ENCODE peak calls at places on chromosomes 7 and 10, in nine cellular contexts. One of them, this sample, is unnamed.

GRCh38 chr7:28078036-28078901 is 102.3 kb downstream of the JAZF1 start:
- DNase-seq in cardiac muscle cell: peak; percentile 73
- DNase-seq in psoas muscle: no peak
- DNase-seq in suprapubic skin: no peak
- DNase-seq in stomach: peak; percentile 41
- DNase-seq in breast epithelium: no peak
- DNase-seq in CD4-positive, alpha-beta T cell: peak; percentile 19
- DNase-seq in Caco-2: no peak
- DNase-seq in vagina: no peak
- DNase-seq in this sample: peak; percentile 65

GRCh38 chr7:100894860-100895700 is 608 bp downstream of the ACHE start:
- DNase-seq in cardiac muscle cell: no peak
- DNase-seq in psoas muscle: peak; percentile 89
- DNase-seq in suprapubic skin: peak; percentile 76
- DNase-seq in stomach: peak; percentile 50
- DNase-seq in breast epithelium: no peak
- DNase-seq in CD4-positive, alpha-beta T cell: peak; percentile 46
- DNase-seq in Caco-2: peak; percentile 64
- DNase-seq in vagina: no peak
- DNase-seq in this sample: peak; percentile 61

GRCh38 chr7:55545496-55545895 is 26.8 kb downstream of the VOPP1 start:
- DNase-seq in cardiac muscle cell: peak; percentile 39
- DNase-seq in psoas muscle: no peak
- DNase-seq in suprapubic skin: no peak
- DNase-seq in stomach: no peak
- DNase-seq in breast epithelium: no peak
- DNase-seq in CD4-positive, alpha-beta T cell: no peak
- DNase-seq in Caco-2: no peak
- DNase-seq in vagina: no peak
- DNase-seq in this sample: no peak

GRCh38 chr10:89032141-89032814 is 41.7 kb downstream of the FAS start:
- DNase-seq in cardiac muscle cell: peak; percentile 75
- DNase-seq in psoas muscle: no peak
- DNase-seq in suprapubic skin: no peak
- DNase-seq in stomach: no peak
- DNase-seq in breast epithelium: no peak
- DNase-seq in CD4-positive, alpha-beta T cell: no peak
- DNase-seq in Caco-2: no peak
- DNase-seq in vagina: no peak
- DNase-seq in this sample: peak; percentile 64

GRCh38 chr10:77162697-77163096 is 474.9 kb downstream of the KCNMA1 start:
- DNase-seq in cardiac muscle cell: no peak
- DNase-seq in psoas muscle: no peak
- DNase-seq in suprapubic skin: no peak
- DNase-seq in stomach: no peak
- DNase-seq in breast epithelium: no peak
- DNase-seq in CD4-positive, alpha-beta T cell: no peak
- DNase-seq in Caco-2: no peak
- DNase-seq in vagina: no peak
- DNase-seq in this sample: no peak

GRCh38 chr7:107230334-107230733 is 61.5 kb downstream of the HBP1 start:
- DNase-seq in cardiac muscle cell: no peak
- DNase-seq in psoas muscle: no peak
- DNase-seq in suprapubic skin: no peak
- DNase-seq in stomach: no peak
- DNase-seq in breast epithelium: no peak
- DNase-seq in CD4-positive, alpha-beta T cell: no peak
- DNase-seq in Caco-2: no peak
- DNase-seq in vagina: no peak
- DNase-seq in this sample: no peak

GRCh38 chr7:27933691-27934565 is 194.0 kb downstream of the TAX1BP1 start:
- DNase-seq in cardiac muscle cell: peak; percentile 9
- DNase-seq in psoas muscle: no peak
- DNase-seq in suprapubic skin: no peak
- DNase-seq in stomach: no peak
- DNase-seq in breast epithelium: no peak
- DNase-seq in CD4-positive, alpha-beta T cell: no peak
- DNase-seq in Caco-2: no peak
- DNase-seq in vagina: no peak
- DNase-seq in this sample: no peak

GRCh38 chr7:96300981-96301380 is 20.9 kb downstream of the SLC25A13 start:
- DNase-seq in cardiac muscle cell: no peak
- DNase-seq in psoas muscle: no peak
- DNase-seq in suprapubic skin: no peak
- DNase-seq in stomach: no peak
- DNase-seq in breast epithelium: no peak
- DNase-seq in CD4-positive, alpha-beta T cell: no peak
- DNase-seq in Caco-2: no peak
- DNase-seq in vagina: no peak
- DNase-seq in this sample: no peak

GRCh38 chr7:132770055-132770454 is 193.8 kb upstream of the PLXNA4 start:
- DNase-seq in cardiac muscle cell: no peak
- DNase-seq in psoas muscle: no peak
- DNase-seq in suprapubic skin: no peak
- DNase-seq in stomach: no peak
- DNase-seq in breast epithelium: no peak
- DNase-seq in CD4-positive, alpha-beta T cell: no peak
- DNase-seq in Caco-2: no peak
- DNase-seq in vagina: no peak
- DNase-seq in this sample: no peak

GRCh38 chr7:132768099-132768498 is 191.8 kb upstream of the PLXNA4 start:
- DNase-seq in cardiac muscle cell: no peak
- DNase-seq in psoas muscle: no peak
- DNase-seq in suprapubic skin: no peak
- DNase-seq in stomach: no peak
- DNase-seq in breast epithelium: no peak
- DNase-seq in CD4-positive, alpha-beta T cell: no peak
- DNase-seq in Caco-2: no peak
- DNase-seq in vagina: no peak
- DNase-seq in this sample: no peak

GRCh38 chr7:132769280-132769679 is 193.0 kb upstream of the PLXNA4 start:
- DNase-seq in cardiac muscle cell: no peak
- DNase-seq in psoas muscle: no peak
- DNase-seq in suprapubic skin: no peak
- DNase-seq in stomach: no peak
- DNase-seq in breast epithelium: no peak
- DNase-seq in CD4-positive, alpha-beta T cell: no peak
- DNase-seq in Caco-2: no peak
- DNase-seq in vagina: no peak
- DNase-seq in this sample: no peak

GRCh38 chr7:132773527-132773956 is 197.3 kb upstream of the PLXNA4 start:
- DNase-seq in cardiac muscle cell: peak; percentile 67
- DNase-seq in psoas muscle: no peak
- DNase-seq in suprapubic skin: no peak
- DNase-seq in stomach: no peak
- DNase-seq in breast epithelium: no peak
- DNase-seq in CD4-positive, alpha-beta T cell: no peak
- DNase-seq in Caco-2: no peak
- DNase-seq in vagina: no peak
- DNase-seq in this sample: no peak

DNA sequence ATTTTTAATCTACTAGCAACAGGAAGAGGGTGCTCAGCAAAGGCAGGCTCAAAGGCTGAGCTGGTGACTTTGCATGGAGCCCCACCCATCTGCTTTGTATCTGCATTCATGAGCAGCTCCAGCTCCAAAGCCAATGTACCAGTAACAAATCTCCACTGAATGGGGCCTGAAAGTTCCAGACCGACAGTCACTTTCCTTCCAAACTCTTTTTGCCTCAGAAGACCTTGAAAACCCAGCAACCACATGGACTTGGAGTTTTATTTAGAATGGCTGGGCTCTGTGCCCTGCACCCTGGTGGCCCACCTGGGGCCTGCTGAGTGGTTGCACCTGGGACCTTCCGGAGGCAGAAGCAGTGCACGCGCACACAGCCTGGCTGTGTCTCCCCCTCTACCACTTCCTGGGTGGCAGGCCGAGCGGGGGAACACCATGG is 195.0 kb upstream of the PLXNA4 start:
- DNase-seq in cardiac muscle cell: no peak
- DNase-seq in psoas muscle: no peak
- DNase-seq in suprapubic skin: no peak
- DNase-seq in stomach: no peak
- DNase-seq in breast epithelium: no peak
- DNase-seq in CD4-positive, alpha-beta T cell: no peak
- DNase-seq in Caco-2: no peak
- DNase-seq in vagina: no peak
- DNase-seq in this sample: no peak
- TF ChIP-seq CTCF in cardiac muscle cell: no peak
- TF ChIP-seq CTCF in psoas muscle: no peak
- TF ChIP-seq CTCF in suprapubic skin: no peak
- TF ChIP-seq CTCF in stomach: no peak
- TF ChIP-seq CTCF in breast epithelium: no peak
- TF ChIP-seq CTCF in CD4-positive, alpha-beta T cell: no peak
- TF ChIP-seq CTCF in Caco-2: no peak
- TF ChIP-seq CTCF in vagina: no peak
- TF ChIP-seq CTCF in this sample: no peak

GRCh38 chr7:123750389-123751230 is 1.8 kb upstream of the WASL start:
- DNase-seq in cardiac muscle cell: no peak
- DNase-seq in psoas muscle: no peak
- DNase-seq in suprapubic skin: no peak
- DNase-seq in stomach: no peak
- DNase-seq in breast epithelium: no peak
- DNase-seq in CD4-positive, alpha-beta T cell: no peak
- DNase-seq in Caco-2: no peak
- DNase-seq in vagina: no peak
- DNase-seq in this sample: no peak

GRCh38 chr7:123748171-123748733 is 551 bp downstream of the WASL start:
- DNase-seq in cardiac muscle cell: peak; percentile 45
- DNase-seq in psoas muscle: peak; percentile 68
- DNase-seq in suprapubic skin: peak; percentile 80
- DNase-seq in stomach: peak; percentile 61
- DNase-seq in breast epithelium: no peak
- DNase-seq in CD4-positive, alpha-beta T cell: no peak
- DNase-seq in Caco-2: peak; percentile 53
- DNase-seq in vagina: no peak
- DNase-seq in this sample: peak; percentile 49

GRCh38 chr7:123748734-123749536 is at the start of gene WASL:
- DNase-seq in cardiac muscle cell: peak; percentile 95
- DNase-seq in psoas muscle: peak; percentile 97
- DNase-seq in suprapubic skin: peak; percentile 93
- DNase-seq in stomach: peak; percentile 93
- DNase-seq in breast epithelium: peak; percentile 90
- DNase-seq in CD4-positive, alpha-beta T cell: peak; percentile 75
- DNase-seq in Caco-2: peak; percentile 93
- DNase-seq in vagina: no peak
- DNase-seq in this sample: peak; percentile 95

GRCh38 chr7:123747620-123748141 is 1.1 kb downstream of the WASL start:
- DNase-seq in cardiac muscle cell: peak; percentile 87
- DNase-seq in psoas muscle: peak; percentile 57
- DNase-seq in suprapubic skin: peak; percentile 67
- DNase-seq in stomach: peak; percentile 62
- DNase-seq in breast epithelium: peak; percentile 65
- DNase-seq in CD4-positive, alpha-beta T cell: no peak
- DNase-seq in Caco-2: peak; percentile 80
- DNase-seq in vagina: no peak
- DNase-seq in this sample: peak; percentile 72

GRCh38 chr7:123749537-123749857 is 694 bp upstream of the WASL start:
- DNase-seq in cardiac muscle cell: peak; percentile 76
- DNase-seq in psoas muscle: no peak
- DNase-seq in suprapubic skin: no peak
- DNase-seq in stomach: no peak
- DNase-seq in breast epithelium: no peak
- DNase-seq in CD4-positive, alpha-beta T cell: peak; percentile 8
- DNase-seq in Caco-2: no peak
- DNase-seq in vagina: no peak
- DNase-seq in this sample: no peak
- TF ChIP-seq CTCF in cardiac muscle cell: peak; percentile 6
- TF ChIP-seq CTCF in psoas muscle: no peak
- TF ChIP-seq CTCF in suprapubic skin: no peak
- TF ChIP-seq CTCF in stomach: no peak
- TF ChIP-seq CTCF in breast epithelium: peak; percentile 6
- TF ChIP-seq CTCF in CD4-positive, alpha-beta T cell: no peak
- TF ChIP-seq CTCF in Caco-2: no peak
- TF ChIP-seq CTCF in vagina: no peak
- TF ChIP-seq CTCF in this sample: no peak

DNA sequence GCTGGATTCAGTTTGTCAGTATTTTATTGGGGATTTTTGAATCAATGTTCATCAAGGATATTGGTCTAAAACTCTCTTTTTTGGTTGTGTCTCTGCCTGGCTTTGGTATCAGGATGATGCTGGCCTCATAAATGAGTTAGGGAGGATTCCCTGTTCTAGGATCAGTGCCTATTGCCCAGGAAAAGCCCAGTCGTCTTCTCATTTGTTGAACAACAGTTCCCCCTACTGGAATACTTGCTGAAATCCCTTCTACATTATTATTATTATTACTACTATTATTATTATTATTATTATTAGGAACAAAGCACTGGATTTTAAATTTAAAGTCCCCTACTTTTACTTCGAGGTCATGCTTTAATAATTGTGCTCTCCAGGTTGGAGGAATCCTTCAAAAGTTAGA is 528.9 kb downstream of the MAGI2 start:
- DNase-seq in cardiac muscle cell: peak; percentile 21
- DNase-seq in psoas muscle: no peak
- DNase-seq in suprapubic skin: no peak
- DNase-seq in stomach: no peak
- DNase-seq in breast epithelium: no peak
- DNase-seq in CD4-positive, alpha-beta T cell: no peak
- DNase-seq in Caco-2: no peak
- DNase-seq in vagina: no peak
- DNase-seq in this sample: peak; percentile 1
- TF ChIP-seq CTCF in cardiac muscle cell: no peak
- TF ChIP-seq CTCF in psoas muscle: peak; percentile 21
- TF ChIP-seq CTCF in suprapubic skin: no peak
- TF ChIP-seq CTCF in stomach: no peak
- TF ChIP-seq CTCF in breast epithelium: no peak
- TF ChIP-seq CTCF in CD4-positive, alpha-beta T cell: no peak
- TF ChIP-seq CTCF in Caco-2: peak; percentile 32
- TF ChIP-seq CTCF in vagina: no peak
- TF ChIP-seq CTCF in this sample: no peak

DNA sequence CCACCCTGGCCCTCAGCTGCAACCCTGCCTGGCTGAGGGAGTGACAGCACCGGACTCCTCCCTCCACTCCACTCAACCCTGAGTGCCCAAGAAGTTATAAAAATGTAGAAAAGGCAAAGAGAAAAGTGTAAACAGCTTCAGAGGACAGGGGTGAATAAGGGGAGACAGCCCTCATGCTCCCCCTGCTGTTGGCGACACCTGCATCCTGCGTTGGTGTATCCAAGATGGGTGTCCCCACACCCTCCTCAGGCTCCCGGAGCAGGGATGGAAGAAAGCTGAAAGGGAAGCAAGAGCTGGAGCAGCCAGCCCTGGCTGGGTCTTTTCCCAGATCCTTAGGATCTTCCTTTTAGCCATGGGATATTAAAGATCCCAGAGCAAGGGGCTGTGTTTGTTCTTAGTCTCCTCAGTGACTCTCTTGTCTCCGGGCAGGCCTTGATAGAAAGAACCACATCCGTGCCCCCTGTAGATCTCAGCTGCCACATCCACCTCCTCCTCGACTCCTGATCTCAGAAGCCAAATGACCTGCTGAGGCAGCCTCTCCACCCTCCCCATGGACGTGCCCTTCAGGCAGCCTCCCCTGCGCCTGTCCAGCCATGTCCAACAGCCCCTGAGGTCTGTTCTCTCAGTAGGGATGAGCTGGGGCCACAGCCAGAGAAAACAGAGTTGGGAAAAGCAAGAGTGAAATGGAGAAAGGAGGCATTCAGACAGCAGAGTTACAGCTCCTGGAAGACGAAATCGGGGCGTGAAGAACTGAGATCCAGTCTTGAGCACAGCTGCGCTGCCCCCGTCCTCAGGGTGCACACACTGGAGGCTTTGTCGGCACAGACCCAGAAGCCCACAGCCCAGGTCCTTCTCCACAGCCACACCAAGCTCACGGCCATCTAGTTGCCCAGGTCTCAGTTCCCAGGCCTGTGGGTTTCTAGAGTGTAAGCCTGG is 6.8 kb downstream of the FAM131B start:
- DNase-seq in cardiac muscle cell: no peak
- DNase-seq in psoas muscle: no peak
- DNase-seq in suprapubic skin: no peak
- DNase-seq in stomach: no peak
- DNase-seq in breast epithelium: no peak
- DNase-seq in CD4-positive, alpha-beta T cell: no peak
- DNase-seq in Caco-2: no peak
- DNase-seq in vagina: no peak
- DNase-seq in this sample: no peak
- TF ChIP-seq CTCF in cardiac muscle cell: no peak
- TF ChIP-seq CTCF in psoas muscle: no peak
- TF ChIP-seq CTCF in suprapubic skin: no peak
- TF ChIP-seq CTCF in stomach: no peak
- TF ChIP-seq CTCF in breast epithelium: no peak
- TF ChIP-seq CTCF in CD4-positive, alpha-beta T cell: no peak
- TF ChIP-seq CTCF in Caco-2: no peak
- TF ChIP-seq CTCF in vagina: no peak
- TF ChIP-seq CTCF in this sample: no peak